ENCODE peak calls at places on chromosomes 2 and 18, in ten cellular contexts. T is GM23248; A is HCT116; S is stimulated activated CD8-positive, alpha-beta memory T cell treated with anti-CD3 and anti-CD28 coated beads, Interleukin-15, amount 100 ng/mL, for 1 hour; Q is head of caudate nucleus; P is GOT3; X is MV-4-11; D is neuronal stem cell; F is activated T-helper 1 cell treated with anti-CD3 and anti-CD28 coated beads, Interleukin-2, amount 50 U/mL, for 16 hours; E is nephron progenitor cell. C is an unnamed sample.

GRCh38 chr2:30584116-30584515 is 137.1 kb downstream of the LCLAT1 start:
- DNase-seq in S (no peak), T (no peak), X (peak; percentile 77), Q (no peak), E (no peak), P (no peak), F (no peak), D (no peak), A (no peak), C (no peak)

GRCh38 chr2:217622664-217623063 is 380.1 kb downstream of the TNS1 start:
- DNase-seq in A (no peak), X (no peak), S (no peak), E (no peak), P (no peak), T (no peak), Q (no peak), D (peak; percentile 35), F (no peak), C (no peak)

GRCh38 chr2:240558229-240558885 is 569 bp upstream of the ANKMY1 start:
- DNase-seq in A (no peak), Q (no peak), E (no peak), D (no peak), T (no peak), S (no peak), P (no peak), X (no peak), F (no peak), C (no peak)

GRCh38 chr18:34947711-34948125 is 93.5 kb upstream of the MAPRE2 start:
- DNase-seq in T (peak; percentile 28), E (no peak), D (no peak), S (no peak), F (no peak), P (no peak), Q (no peak), X (no peak), A (no peak), C (peak; percentile 39)

GRCh38 chr2:218387369-218388194 is 5.5 kb downstream of the SLC11A1 start:
- DNase-seq in T (peak; percentile 66), F (no peak), E (peak; percentile 72), D (no peak), X (no peak), P (no peak), Q (no peak), A (no peak), S (no peak), C (peak; percentile 55)

GRCh38 chr2:237699870-237700582 is 72.6 kb downstream of the LRRFIP1 start:
- DNase-seq in D (no peak), X (no peak), E (no peak), T (no peak), S (no peak), A (no peak), Q (no peak), F (no peak), P (no peak), C (no peak)

GRCh38 chr2:46096272-46096671 is 200.9 kb upstream of the EPAS1 start:
- DNase-seq in T (peak; percentile 57), S (no peak), Q (no peak), F (no peak), P (no peak), A (no peak), D (no peak), X (peak; percentile 65), E (no peak), C (no peak)

GRCh38 chr2:178473931-178474330 is 4.5 kb downstream of the FKBP7 start:
- DNase-seq in S (no peak), T (peak; percentile 48), E (no peak), A (no peak), X (no peak), P (no peak), F (no peak), Q (no peak), D (no peak), C (peak; percentile 47)

GRCh38 chr2:28587526-28588230 is 91.8 kb downstream of the PLB1 start:
- DNase-seq in D (no peak), F (no peak), S (no peak), X (no peak), P (no peak), E (no peak), Q (no peak), T (no peak), A (no peak), C (no peak)

GRCh38 chr2:237533668-237534138 is 32.7 kb upstream of the PRLH start:
- DNase-seq in P (peak; percentile 26), A (no peak), Q (no peak), S (no peak), F (no peak), X (peak; percentile 89), D (no peak), E (no peak), T (peak; percentile 91), C (no peak)

GRCh38 chr2:20188201-20188600 is 36.7 kb downstream of the SDC1 start:
- DNase-seq in P (no peak), S (no peak), A (no peak), X (no peak), F (no peak), Q (no peak), T (no peak), D (no peak), E (no peak), C (no peak)

GRCh38 chr2:158931577-158931976 is 36.9 kb upstream of the TANC1 start:
- DNase-seq in E (no peak), F (no peak), T (peak; percentile 79), P (no peak), S (no peak), A (no peak), Q (no peak), X (peak; percentile 37), D (peak; percentile 11), C (peak; percentile 80)

GRCh38 chr2:102251042-102251848 is 60.1 kb upstream of the IL1RL1 start:
- DNase-seq in Q (peak; percentile 58), A (no peak), D (no peak), X (no peak), S (peak; percentile 35), F (peak; percentile 37), T (peak; percentile 84), P (no peak), E (peak; percentile 69), C (no peak)

GRCh38 chr2:230893338-230893737 is 28.6 kb downstream of the ITM2C start:
- DNase-seq in E (no peak), T (no peak), D (no peak), Q (no peak), P (no peak), A (no peak), X (peak; percentile 76), F (no peak), S (no peak), C (no peak)

GRCh38 chr2:86476918-86477317 is 35.7 kb downstream of the KDM3A start:
- DNase-seq in F (no peak), D (no peak), E (no peak), S (no peak), Q (no peak), T (no peak), A (no peak), P (no peak), X (no peak), C (peak; percentile 60)

GRCh38 chr2:152097291-152098032 is 1.4 kb downstream of the CACNB4 start:
- DNase-seq in E (no peak), F (no peak), S (no peak), D (peak; percentile 3), X (no peak), P (no peak), A (peak; percentile 13), Q (no peak), T (peak; percentile 57), C (peak; percentile 40)

GRCh38 chr2:239911630-239912071 is 113.5 kb downstream of the NDUFA10 start:
- DNase-seq in T (no peak), Q (no peak), D (no peak), P (no peak), X (no peak), E (no peak), F (no peak), S (no peak), A (no peak), C (no peak)

GRCh38 chr2:178109813-178110212 is 2.4 kb upstream of the RBM45 start:
- DNase-seq in S (no peak), D (no peak), Q (no peak), T (peak; percentile 66), F (no peak), X (peak; percentile 46), E (no peak), P (no peak), A (peak; percentile 33), C (peak; percentile 66)

GRCh38 chr18:31217455-31217854 is 54.8 kb upstream of the DSC1 start:
- DNase-seq in A (no peak), T (no peak), F (no peak), E (no peak), S (no peak), P (no peak), X (peak; percentile 16), D (no peak), Q (no peak), C (no peak)

GRCh38 chr2:135844285-135844985 is 7.5 kb upstream of the LCT start:
- DNase-seq in T (no peak), F (no peak), E (no peak), P (no peak), A (no peak), S (no peak), Q (no peak), X (no peak), D (no peak), C (no peak)

GRCh38 chr18:45621068-45621511 is 5.8 kb downstream of the SLC14A2 start:
- DNase-seq in A (peak; percentile 28), E (peak; percentile 50), S (no peak), P (no peak), Q (peak; percentile 46), D (peak; percentile 47), T (peak; percentile 68), F (peak; percentile 1), X (peak; percentile 36), C (peak; percentile 62)

GRCh38 chr2:152222975-152223638 is 47.5 kb upstream of the STAM2 start:
- DNase-seq in T (peak; percentile 82), P (no peak), E (no peak), S (no peak), F (no peak), A (no peak), D (no peak), Q (no peak), X (peak; percentile 35), C (peak; percentile 96)

GRCh38 chr2:185689906-185690539 is 48.6 kb upstream of the FSIP2 start:
- DNase-seq in S (no peak), X (peak; percentile 21), A (peak; percentile 13), P (no peak), T (no peak), E (no peak), D (no peak), Q (no peak), F (no peak), C (peak; percentile 9)

GRCh38 chr2:236731767-236732580 is 162.3 kb downstream of the ACKR3 start:
- DNase-seq in T (peak; percentile 87), A (no peak), F (no peak), E (no peak), D (no peak), X (peak; percentile 29), P (no peak), S (no peak), Q (no peak), C (peak; percentile 98)

GRCh38 chr2:113176696-113177355 is 3.1 kb downstream of the PSD4 start:
- DNase-seq in E (no peak), F (no peak), X (no peak), T (no peak), S (no peak), D (no peak), A (no peak), P (no peak), Q (no peak), C (no peak)

GRCh38 chr2:233331536-233331935 is 22.8 kb upstream of the DGKD start:
- DNase-seq in P (no peak), S (peak; percentile 51), F (peak; percentile 52), Q (peak; percentile 49), T (no peak), A (no peak), X (peak; percentile 100), D (no peak), E (no peak), C (no peak)

GRCh38 chr2:45814951-45815621 is 163.6 kb downstream of the PRKCE start:
- DNase-seq in S (no peak), T (no peak), D (no peak), X (no peak), E (no peak), Q (no peak), A (no peak), F (no peak), P (no peak), C (no peak)

GRCh38 chr2:230942920-230943896 is 18.2 kb upstream of the GPR55 start:
- DNase-seq in F (no peak), S (no peak), X (peak; percentile 86), E (no peak), T (peak; percentile 27), D (no peak), P (no peak), A (no peak), Q (no peak), C (no peak)

C was measured in fibroblast of the aortic adventitia.